ENCODE peak calls at places on chromosome 19, in eight cellular contexts. One of them, this sample, is unnamed.

GRCh38 chr19:17479325-17479791 is 9.0 kb downstream of the SLC27A1 start:
- DNase-seq in NCI-H510A treated with DMSO at 0.1 percent for 48 hours: no peak
- DNase-seq in GM23248: peak; percentile 94
- DNase-seq in NCI-H2107: no peak
- DNase-seq in T-helper 17 cell: no peak
- DNase-seq in progenitor cell of endocrine pancreas: no peak
- DNase-seq in non-pigmented ciliary epithelial cell: no peak
- DNase-seq in coronary artery: no peak
- DNase-seq in this sample: peak; percentile 9

GRCh38 chr19:43748205-43748594 is 6.6 kb downstream of the SMG9 start:
- DNase-seq in T-helper 17 cell: no peak
- DNase-seq in coronary artery: no peak
- DNase-seq in NCI-H2107: no peak
- DNase-seq in NCI-H510A treated with DMSO at 0.1 percent for 48 hours: no peak
- DNase-seq in non-pigmented ciliary epithelial cell: no peak
- DNase-seq in progenitor cell of endocrine pancreas: no peak
- DNase-seq in GM23248: no peak
- DNase-seq in this sample: no peak

GRCh38 chr19:14164724-14165493 is 28.5 kb upstream of the ASF1B start:
- DNase-seq in progenitor cell of endocrine pancreas: no peak
- DNase-seq in non-pigmented ciliary epithelial cell: no peak
- DNase-seq in NCI-H2107: no peak
- DNase-seq in NCI-H510A treated with DMSO at 0.1 percent for 48 hours: no peak
- DNase-seq in T-helper 17 cell: no peak
- DNase-seq in coronary artery: no peak
- DNase-seq in GM23248: no peak
- DNase-seq in this sample: no peak

GRCh38 chr19:15317392-15318011 is 14.8 kb downstream of the BRD4 start:
- DNase-seq in coronary artery: no peak
- DNase-seq in T-helper 17 cell: no peak
- DNase-seq in non-pigmented ciliary epithelial cell: no peak
- DNase-seq in progenitor cell of endocrine pancreas: no peak
- DNase-seq in NCI-H2107: no peak
- DNase-seq in GM23248: peak; percentile 39
- DNase-seq in NCI-H510A treated with DMSO at 0.1 percent for 48 hours: no peak
- DNase-seq in this sample: no peak

GRCh38 chr19:6676288-6676687 is 6.3 kb upstream of the TNFSF14 start:
- DNase-seq in progenitor cell of endocrine pancreas: no peak
- DNase-seq in coronary artery: no peak
- DNase-seq in T-helper 17 cell: no peak
- DNase-seq in NCI-H2107: no peak
- DNase-seq in NCI-H510A treated with DMSO at 0.1 percent for 48 hours: no peak
- DNase-seq in non-pigmented ciliary epithelial cell: no peak
- DNase-seq in GM23248: no peak
- DNase-seq in this sample: no peak

GRCh38 chr19:46603752-46604241 is 2.7 kb downstream of the CALM3 start:
- DNase-seq in T-helper 17 cell: no peak
- DNase-seq in NCI-H510A treated with DMSO at 0.1 percent for 48 hours: no peak
- DNase-seq in NCI-H2107: no peak
- DNase-seq in progenitor cell of endocrine pancreas: no peak
- DNase-seq in coronary artery: peak; percentile 73
- DNase-seq in non-pigmented ciliary epithelial cell: no peak
- DNase-seq in GM23248: peak; percentile 49
- DNase-seq in this sample: no peak

GRCh38 chr19:3210347-3211017 is 14.0 kb upstream of the CELF5 start:
- DNase-seq in non-pigmented ciliary epithelial cell: no peak
- DNase-seq in NCI-H510A treated with DMSO at 0.1 percent for 48 hours: no peak
- DNase-seq in NCI-H2107: no peak
- DNase-seq in progenitor cell of endocrine pancreas: peak; percentile 44
- DNase-seq in T-helper 17 cell: peak; percentile 44
- DNase-seq in coronary artery: no peak
- DNase-seq in GM23248: peak; percentile 62
- DNase-seq in this sample: no peak

GRCh38 chr19:28485300-28485699 is 727.7 kb downstream of the UQCRFS1 start:
- DNase-seq in non-pigmented ciliary epithelial cell: no peak
- DNase-seq in GM23248: no peak
- DNase-seq in progenitor cell of endocrine pancreas: no peak
- DNase-seq in NCI-H510A treated with DMSO at 0.1 percent for 48 hours: no peak
- DNase-seq in coronary artery: no peak
- DNase-seq in T-helper 17 cell: no peak
- DNase-seq in NCI-H2107: no peak
- DNase-seq in this sample: no peak

GRCh38 chr19:16714702-16715294 is 4.8 kb upstream of the NWD1 start:
- DNase-seq in T-helper 17 cell: peak; percentile 12
- DNase-seq in NCI-H510A treated with DMSO at 0.1 percent for 48 hours: peak; percentile 7
- DNase-seq in progenitor cell of endocrine pancreas: peak; percentile 28
- DNase-seq in coronary artery: no peak
- DNase-seq in GM23248: peak; percentile 39
- DNase-seq in non-pigmented ciliary epithelial cell: no peak
- DNase-seq in NCI-H2107: peak; percentile 63
- DNase-seq in this sample: no peak

GRCh38 chr19:39321832-39322176 is 1.1 kb upstream of the LRFN1 start:
- DNase-seq in non-pigmented ciliary epithelial cell: no peak
- DNase-seq in coronary artery: no peak
- DNase-seq in NCI-H510A treated with DMSO at 0.1 percent for 48 hours: no peak
- DNase-seq in progenitor cell of endocrine pancreas: no peak
- DNase-seq in GM23248: no peak
- DNase-seq in T-helper 17 cell: no peak
- DNase-seq in NCI-H2107: no peak
- DNase-seq in this sample: no peak

GRCh38 chr19:28171983-28172382 is 1041.0 kb downstream of the UQCRFS1 start:
- DNase-seq in GM23248: no peak
- DNase-seq in NCI-H510A treated with DMSO at 0.1 percent for 48 hours: no peak
- DNase-seq in NCI-H2107: no peak
- DNase-seq in non-pigmented ciliary epithelial cell: no peak
- DNase-seq in coronary artery: no peak
- DNase-seq in T-helper 17 cell: no peak
- DNase-seq in progenitor cell of endocrine pancreas: no peak
- DNase-seq in this sample: no peak

GRCh38 chr19:11435833-11436313 is 438 bp downstream of the PRKCSH start:
- DNase-seq in GM23248: peak; percentile 69
- DNase-seq in T-helper 17 cell: no peak
- DNase-seq in non-pigmented ciliary epithelial cell: no peak
- DNase-seq in coronary artery: no peak
- DNase-seq in progenitor cell of endocrine pancreas: no peak
- DNase-seq in NCI-H2107: no peak
- DNase-seq in NCI-H510A treated with DMSO at 0.1 percent for 48 hours: no peak
- DNase-seq in this sample: no peak

GRCh38 chr19:44662686-44663085 is 8.6 kb upstream of the CEACAM19 start:
- DNase-seq in non-pigmented ciliary epithelial cell: no peak
- DNase-seq in NCI-H2107: no peak
- DNase-seq in NCI-H510A treated with DMSO at 0.1 percent for 48 hours: no peak
- DNase-seq in progenitor cell of endocrine pancreas: no peak
- DNase-seq in GM23248: no peak
- DNase-seq in coronary artery: no peak
- DNase-seq in T-helper 17 cell: no peak
- DNase-seq in this sample: no peak

GRCh38 chr19:51185868-51186215 is 39.0 kb upstream of the CD33 start:
- DNase-seq in coronary artery: no peak
- DNase-seq in NCI-H2107: no peak
- DNase-seq in progenitor cell of endocrine pancreas: no peak
- DNase-seq in T-helper 17 cell: no peak
- DNase-seq in NCI-H510A treated with DMSO at 0.1 percent for 48 hours: no peak
- DNase-seq in GM23248: no peak
- DNase-seq in non-pigmented ciliary epithelial cell: no peak
- DNase-seq in this sample: no peak

GRCh38 chr19:7831452-7831851 is 1.4 kb downstream of the EVI5L start:
- DNase-seq in non-pigmented ciliary epithelial cell: no peak
- DNase-seq in NCI-H510A treated with DMSO at 0.1 percent for 48 hours: no peak
- DNase-seq in GM23248: peak; percentile 69
- DNase-seq in T-helper 17 cell: no peak
- DNase-seq in NCI-H2107: no peak
- DNase-seq in coronary artery: no peak
- DNase-seq in progenitor cell of endocrine pancreas: no peak
- DNase-seq in this sample: no peak

GRCh38 chr19:5380215-5380919 is 39.8 kb upstream of the PTPRS start:
- DNase-seq in T-helper 17 cell: no peak
- DNase-seq in progenitor cell of endocrine pancreas: no peak
- DNase-seq in non-pigmented ciliary epithelial cell: no peak
- DNase-seq in GM23248: no peak
- DNase-seq in NCI-H510A treated with DMSO at 0.1 percent for 48 hours: no peak
- DNase-seq in NCI-H2107: no peak
- DNase-seq in coronary artery: no peak
- DNase-seq in this sample: no peak

GRCh38 chr19:11300811-11301120 is 4.8 kb downstream of the TSPAN16 start:
- DNase-seq in T-helper 17 cell: no peak
- DNase-seq in NCI-H2107: no peak
- DNase-seq in GM23248: no peak
- DNase-seq in progenitor cell of endocrine pancreas: no peak
- DNase-seq in coronary artery: no peak
- DNase-seq in NCI-H510A treated with DMSO at 0.1 percent for 48 hours: no peak
- DNase-seq in non-pigmented ciliary epithelial cell: no peak
- DNase-seq in this sample: no peak

GRCh38 chr19:44846455-44847143 is 502 bp downstream of the NECTIN2 start:
- DNase-seq in coronary artery: peak; percentile 84
- DNase-seq in GM23248: peak; percentile 44
- DNase-seq in NCI-H510A treated with DMSO at 0.1 percent for 48 hours: no peak
- DNase-seq in NCI-H2107: no peak
- DNase-seq in non-pigmented ciliary epithelial cell: no peak
- DNase-seq in progenitor cell of endocrine pancreas: peak; percentile 62
- DNase-seq in T-helper 17 cell: no peak
- DNase-seq in this sample: no peak

GRCh38 chr19:39810424-39810823 is 23.5 kb downstream of the DYRK1B start:
- DNase-seq in NCI-H2107: no peak
- DNase-seq in progenitor cell of endocrine pancreas: no peak
- DNase-seq in non-pigmented ciliary epithelial cell: no peak
- DNase-seq in NCI-H510A treated with DMSO at 0.1 percent for 48 hours: no peak
- DNase-seq in T-helper 17 cell: no peak
- DNase-seq in coronary artery: no peak
- DNase-seq in GM23248: no peak
- DNase-seq in this sample: no peak

GRCh38 chr19:42253245-42254082 is 1.5 kb downstream of the ERF start:
- DNase-seq in progenitor cell of endocrine pancreas: peak; percentile 69
- DNase-seq in NCI-H510A treated with DMSO at 0.1 percent for 48 hours: peak; percentile 43
- DNase-seq in T-helper 17 cell: peak; percentile 58
- DNase-seq in non-pigmented ciliary epithelial cell: no peak
- DNase-seq in NCI-H2107: no peak
- DNase-seq in GM23248: peak; percentile 72
- DNase-seq in coronary artery: peak; percentile 85
- DNase-seq in this sample: no peak

GRCh38 chr19:50728084-50728737 is 5.0 kb downstream of the CLEC11A start:
- DNase-seq in T-helper 17 cell: no peak
- DNase-seq in NCI-H510A treated with DMSO at 0.1 percent for 48 hours: no peak
- DNase-seq in progenitor cell of endocrine pancreas: peak; percentile 69
- DNase-seq in GM23248: peak; percentile 77
- DNase-seq in coronary artery: no peak
- DNase-seq in NCI-H2107: no peak
- DNase-seq in non-pigmented ciliary epithelial cell: no peak
- DNase-seq in this sample: peak; percentile 38

GRCh38 chr19:12766051-12766521 is 9.3 kb downstream of the HOOK2 start:
- DNase-seq in NCI-H2107: peak; percentile 51
- DNase-seq in T-helper 17 cell: peak; percentile 61
- DNase-seq in coronary artery: peak; percentile 87
- DNase-seq in non-pigmented ciliary epithelial cell: no peak
- DNase-seq in NCI-H510A treated with DMSO at 0.1 percent for 48 hours: no peak
- DNase-seq in GM23248: peak; percentile 83
- DNase-seq in progenitor cell of endocrine pancreas: peak; percentile 70
- DNase-seq in this sample: peak; percentile 27

GRCh38 chr19:30884146-30884812 is 465.0 kb downstream of the TSHZ3 start:
- DNase-seq in GM23248: no peak
- DNase-seq in NCI-H2107: no peak
- DNase-seq in coronary artery: no peak
- DNase-seq in T-helper 17 cell: no peak
- DNase-seq in NCI-H510A treated with DMSO at 0.1 percent for 48 hours: no peak
- DNase-seq in progenitor cell of endocrine pancreas: no peak
- DNase-seq in non-pigmented ciliary epithelial cell: no peak
- DNase-seq in this sample: no peak

GRCh38 chr19:6459356-6460098 is at the start of gene SLC25A23:
- DNase-seq in progenitor cell of endocrine pancreas: peak; percentile 65
- DNase-seq in T-helper 17 cell: peak; percentile 55
- DNase-seq in NCI-H510A treated with DMSO at 0.1 percent for 48 hours: peak; percentile 59
- DNase-seq in GM23248: peak; percentile 73
- DNase-seq in non-pigmented ciliary epithelial cell: no peak
- DNase-seq in coronary artery: no peak
- DNase-seq in NCI-H2107: no peak
- DNase-seq in this sample: no peak

GRCh38 chr19:46495789-46496099 is at the start of gene PNMA8B:
- DNase-seq in NCI-H2107: peak; percentile 76
- DNase-seq in GM23248: peak; percentile 35
- DNase-seq in coronary artery: no peak
- DNase-seq in T-helper 17 cell: no peak
- DNase-seq in non-pigmented ciliary epithelial cell: no peak
- DNase-seq in progenitor cell of endocrine pancreas: peak; percentile 92
- DNase-seq in NCI-H510A treated with DMSO at 0.1 percent for 48 hours: peak; percentile 86
- DNase-seq in this sample: no peak

GRCh38 chr19:11111117-11111770 is 22.0 kb downstream of the LDLR start:
- DNase-seq in progenitor cell of endocrine pancreas: no peak
- DNase-seq in NCI-H2107: no peak
- DNase-seq in non-pigmented ciliary epithelial cell: no peak
- DNase-seq in GM23248: no peak
- DNase-seq in coronary artery: no peak
- DNase-seq in T-helper 17 cell: no peak
- DNase-seq in NCI-H510A treated with DMSO at 0.1 percent for 48 hours: no peak
- DNase-seq in this sample: no peak

GRCh38 chr19:17327654-17328516 is 6.8 kb downstream of the ANO8 start:
- DNase-seq in non-pigmented ciliary epithelial cell: no peak
- DNase-seq in GM23248: no peak
- DNase-seq in NCI-H2107: no peak
- DNase-seq in NCI-H510A treated with DMSO at 0.1 percent for 48 hours: no peak
- DNase-seq in progenitor cell of endocrine pancreas: peak; percentile 58
- DNase-seq in coronary artery: no peak
- DNase-seq in T-helper 17 cell: peak; percentile 57
- DNase-seq in this sample: no peak

GRCh38 chr19:3483226-3483628 is at the start of gene SMIM44:
- DNase-seq in GM23248: no peak
- DNase-seq in NCI-H2107: no peak
- DNase-seq in NCI-H510A treated with DMSO at 0.1 percent for 48 hours: no peak
- DNase-seq in T-helper 17 cell: no peak
- DNase-seq in non-pigmented ciliary epithelial cell: no peak
- DNase-seq in coronary artery: no peak
- DNase-seq in progenitor cell of endocrine pancreas: no peak
- DNase-seq in this sample: no peak

GRCh38 chr19:12156254-12157058 is at the start of gene ZNF625:
- DNase-seq in NCI-H510A treated with DMSO at 0.1 percent for 48 hours: peak; percentile 91
- DNase-seq in progenitor cell of endocrine pancreas: peak; percentile 85
- DNase-seq in non-pigmented ciliary epithelial cell: peak; percentile 46
- DNase-seq in T-helper 17 cell: no peak
- DNase-seq in GM23248: peak; percentile 77
- DNase-seq in NCI-H2107: peak; percentile 80
- DNase-seq in coronary artery: peak; percentile 91
- DNase-seq in this sample: peak; percentile 21

GRCh38 chr19:57363734-57364181 is 407 bp downstream of the TRAPPC2B start:
- DNase-seq in NCI-H510A treated with DMSO at 0.1 percent for 48 hours: no peak
- DNase-seq in coronary artery: no peak
- DNase-seq in NCI-H2107: no peak
- DNase-seq in GM23248: peak; percentile 61
- DNase-seq in non-pigmented ciliary epithelial cell: no peak
- DNase-seq in progenitor cell of endocrine pancreas: no peak
- DNase-seq in T-helper 17 cell: no peak
- DNase-seq in this sample: no peak

GRCh38 chr19:5623397-5624153 is 692 bp downstream of the SAFB start:
- DNase-seq in non-pigmented ciliary epithelial cell: no peak
- DNase-seq in NCI-H2107: no peak
- DNase-seq in GM23248: no peak
- DNase-seq in T-helper 17 cell: no peak
- DNase-seq in progenitor cell of endocrine pancreas: no peak
- DNase-seq in NCI-H510A treated with DMSO at 0.1 percent for 48 hours: no peak
- DNase-seq in coronary artery: peak; percentile 75
- DNase-seq in this sample: no peak

GRCh38 chr19:30703645-30704044 is 331.5 kb downstream of the ZNF536 start:
- DNase-seq in progenitor cell of endocrine pancreas: no peak
- DNase-seq in non-pigmented ciliary epithelial cell: no peak
- DNase-seq in NCI-H2107: no peak
- DNase-seq in NCI-H510A treated with DMSO at 0.1 percent for 48 hours: no peak
- DNase-seq in T-helper 17 cell: no peak
- DNase-seq in coronary artery: no peak
- DNase-seq in GM23248: no peak
- DNase-seq in this sample: no peak

GRCh38 chr19:38736413-38737280 is 7.6 kb downstream of the CAPN12 start:
- DNase-seq in progenitor cell of endocrine pancreas: peak; percentile 48
- DNase-seq in coronary artery: no peak
- DNase-seq in non-pigmented ciliary epithelial cell: no peak
- DNase-seq in NCI-H2107: no peak
- DNase-seq in GM23248: peak; percentile 52
- DNase-seq in NCI-H510A treated with DMSO at 0.1 percent for 48 hours: no peak
- DNase-seq in T-helper 17 cell: peak; percentile 71
- DNase-seq in this sample: no peak

GRCh38 chr19:49635530-49636229 is 4.3 kb downstream of the RRAS start:
- DNase-seq in T-helper 17 cell: no peak
- DNase-seq in non-pigmented ciliary epithelial cell: no peak
- DNase-seq in coronary artery: no peak
- DNase-seq in NCI-H2107: no peak
- DNase-seq in GM23248: peak; percentile 43
- DNase-seq in progenitor cell of endocrine pancreas: no peak
- DNase-seq in NCI-H510A treated with DMSO at 0.1 percent for 48 hours: no peak
- DNase-seq in this sample: no peak

This sample was measured in GOT3.